ENCODE peak calls at places on chromosomes 13 and 19, in seven cellular contexts. One of them, this sample, is unnamed.

GRCh38 chr13:83065136-83065535 is 817.1 kb downstream of the SLITRK1 start:
- DNase-seq in ascending aorta: peak
- DNase-seq in PC-3: no peak
- DNase-seq in IMR-90: peak
- DNase-seq in SK-N-MC: no peak
- DNase-seq in ovary: peak
- DNase-seq in PC-9: no peak
- DNase-seq in this sample: no peak

GRCh38 chr13:29994911-29995601 is 144.6 kb upstream of the UBL3 start:
- DNase-seq in ascending aorta: no peak
- DNase-seq in PC-3: no peak
- DNase-seq in IMR-90: no peak
- DNase-seq in SK-N-MC: no peak
- DNase-seq in ovary: no peak
- DNase-seq in PC-9: no peak
- DNase-seq in this sample: no peak

GRCh38 chr13:77857810-77858209 is 60.8 kb downstream of the EDNRB start:
- DNase-seq in ascending aorta: no peak
- DNase-seq in PC-3: no peak
- DNase-seq in IMR-90: peak
- DNase-seq in SK-N-MC: no peak
- DNase-seq in ovary: no peak
- DNase-seq in PC-9: no peak
- DNase-seq in this sample: no peak

GRCh38 chr19:11098861-11099260 is 9.6 kb downstream of the LDLR start:
- DNase-seq in ascending aorta: no peak
- DNase-seq in PC-3: no peak
- DNase-seq in IMR-90: no peak
- DNase-seq in SK-N-MC: no peak
- DNase-seq in ovary: no peak
- DNase-seq in PC-9: no peak
- DNase-seq in this sample: no peak

GRCh38 chr13:34076943-34077703 is 259.2 kb downstream of the RFC3 start:
- DNase-seq in ascending aorta: no peak
- DNase-seq in PC-3: peak
- DNase-seq in IMR-90: peak
- DNase-seq in SK-N-MC: no peak
- DNase-seq in ovary: no peak
- DNase-seq in PC-9: peak
- DNase-seq in this sample: no peak

GRCh38 chr19:3507371-3508120 is 1.4 kb downstream of the FZR1 start:
- DNase-seq in ascending aorta: no peak
- DNase-seq in PC-3: peak
- DNase-seq in IMR-90: no peak
- DNase-seq in SK-N-MC: no peak
- DNase-seq in ovary: peak
- DNase-seq in PC-9: no peak
- DNase-seq in this sample: no peak

GRCh38 chr13:42137856-42138537 is 89.5 kb downstream of the DGKH start:
- DNase-seq in ascending aorta: no peak
- DNase-seq in PC-3: no peak
- DNase-seq in IMR-90: peak
- DNase-seq in SK-N-MC: no peak
- DNase-seq in ovary: no peak
- DNase-seq in PC-9: no peak
- DNase-seq in this sample: no peak

GRCh38 chr19:48844472-48844871 is 8.2 kb upstream of the HSD17B14 start:
- DNase-seq in ascending aorta: no peak
- DNase-seq in PC-3: peak
- DNase-seq in IMR-90: peak
- DNase-seq in SK-N-MC: no peak
- DNase-seq in ovary: no peak
- DNase-seq in PC-9: peak
- DNase-seq in this sample: no peak

GRCh38 chr19:49923055-49924003 is 5.7 kb upstream of the ATF5 start:
- DNase-seq in ascending aorta: no peak
- DNase-seq in PC-3: no peak
- DNase-seq in IMR-90: no peak
- DNase-seq in SK-N-MC: no peak
- DNase-seq in ovary: no peak
- DNase-seq in PC-9: no peak
- DNase-seq in this sample: no peak

GRCh38 chr13:97810152-97810551 is 143.3 kb upstream of the IPO5 start:
- DNase-seq in ascending aorta: no peak
- DNase-seq in PC-3: peak
- DNase-seq in IMR-90: peak
- DNase-seq in SK-N-MC: no peak
- DNase-seq in ovary: no peak
- DNase-seq in PC-9: no peak
- DNase-seq in this sample: no peak

GRCh38 chr13:107590556-107590955 is 624.8 kb downstream of the LIG4 start:
- DNase-seq in ascending aorta: no peak
- DNase-seq in PC-3: no peak
- DNase-seq in IMR-90: peak
- DNase-seq in SK-N-MC: no peak
- DNase-seq in ovary: no peak
- DNase-seq in PC-9: peak
- DNase-seq in this sample: no peak

GRCh38 chr13:98318263-98318878 is 141.3 kb upstream of the RNF113B start:
- DNase-seq in ascending aorta: no peak
- DNase-seq in PC-3: no peak
- DNase-seq in IMR-90: no peak
- DNase-seq in SK-N-MC: no peak
- DNase-seq in ovary: no peak
- DNase-seq in PC-9: no peak
- DNase-seq in this sample: no peak

GRCh38 chr13:45456196-45456972 is 8.4 kb upstream of the COG3 start:
- DNase-seq in ascending aorta: no peak
- DNase-seq in PC-3: peak
- DNase-seq in IMR-90: peak
- DNase-seq in SK-N-MC: no peak
- DNase-seq in ovary: no peak
- DNase-seq in PC-9: peak
- DNase-seq in this sample: peak

GRCh38 chr13:111789420-111789819 is 277.5 kb upstream of the SOX1 start:
- DNase-seq in ascending aorta: no peak
- DNase-seq in PC-3: peak
- DNase-seq in IMR-90: no peak
- DNase-seq in SK-N-MC: no peak
- DNase-seq in ovary: no peak
- DNase-seq in PC-9: no peak
- DNase-seq in this sample: no peak

GRCh38 chr19:2352121-2352520 is 7.9 kb upstream of the TMPRSS9 start:
- DNase-seq in ascending aorta: no peak
- DNase-seq in PC-3: no peak
- DNase-seq in IMR-90: no peak
- DNase-seq in SK-N-MC: no peak
- DNase-seq in ovary: no peak
- DNase-seq in PC-9: no peak
- DNase-seq in this sample: no peak

GRCh38 chr19:13022111-13022858 is 27.0 kb downstream of the NFIX start:
- DNase-seq in ascending aorta: no peak
- DNase-seq in PC-3: no peak
- DNase-seq in IMR-90: peak
- DNase-seq in SK-N-MC: no peak
- DNase-seq in ovary: no peak
- DNase-seq in PC-9: no peak
- DNase-seq in this sample: no peak

GRCh38 chr13:80612804-80613203 is 271.9 kb upstream of the SPRY2 start:
- DNase-seq in ascending aorta: no peak
- DNase-seq in PC-3: no peak
- DNase-seq in IMR-90: no peak
- DNase-seq in SK-N-MC: no peak
- DNase-seq in ovary: no peak
- DNase-seq in PC-9: no peak
- DNase-seq in this sample: no peak

GRCh38 chr19:31436121-31436776 is 87.0 kb upstream of the TSHZ3 start:
- DNase-seq in ascending aorta: no peak
- DNase-seq in PC-3: no peak
- DNase-seq in IMR-90: peak
- DNase-seq in SK-N-MC: no peak
- DNase-seq in ovary: no peak
- DNase-seq in PC-9: no peak
- DNase-seq in this sample: no peak

GRCh38 chr13:104327217-104327616 is 1261.0 kb upstream of the SLC10A2 start:
- DNase-seq in ascending aorta: no peak
- DNase-seq in PC-3: no peak
- DNase-seq in IMR-90: no peak
- DNase-seq in SK-N-MC: no peak
- DNase-seq in ovary: no peak
- DNase-seq in PC-9: no peak
- DNase-seq in this sample: no peak

GRCh38 chr13:31880849-31881494 is 141.6 kb downstream of the RXFP2 start:
- DNase-seq in ascending aorta: no peak
- DNase-seq in PC-3: no peak
- DNase-seq in IMR-90: no peak
- DNase-seq in SK-N-MC: no peak
- DNase-seq in ovary: no peak
- DNase-seq in PC-9: no peak
- DNase-seq in this sample: no peak

GRCh38 chr13:75153834-75154233 is 328.1 kb downstream of the TBC1D4 start:
- DNase-seq in ascending aorta: no peak
- DNase-seq in PC-3: no peak
- DNase-seq in IMR-90: no peak
- DNase-seq in SK-N-MC: no peak
- DNase-seq in ovary: no peak
- DNase-seq in PC-9: no peak
- DNase-seq in this sample: no peak
- H3K27ac ChIP-seq in ascending aorta: no peak
- H3K27ac ChIP-seq in PC-3: no peak
- H3K27ac ChIP-seq in IMR-90: no peak
- H3K27ac ChIP-seq in SK-N-MC: no peak
- H3K27ac ChIP-seq in ovary: no peak
- H3K27ac ChIP-seq in PC-9: no peak
- H3K27ac ChIP-seq in this sample: no peak

GRCh38 chr13:44117351-44117750 is 237.6 kb downstream of the LACC1 start:
- DNase-seq in ascending aorta: no peak
- DNase-seq in PC-3: no peak
- DNase-seq in IMR-90: peak
- DNase-seq in SK-N-MC: peak
- DNase-seq in ovary: no peak
- DNase-seq in PC-9: no peak
- DNase-seq in this sample: no peak

GRCh38 chr13:44112700-44113329 is 233.1 kb downstream of the LACC1 start:
- DNase-seq in ascending aorta: no peak
- DNase-seq in PC-3: no peak
- DNase-seq in IMR-90: no peak
- DNase-seq in SK-N-MC: no peak
- DNase-seq in ovary: no peak
- DNase-seq in PC-9: no peak
- DNase-seq in this sample: no peak

GRCh38 chr13:44111701-44112100 is 232.0 kb downstream of the LACC1 start:
- DNase-seq in ascending aorta: no peak
- DNase-seq in PC-3: no peak
- DNase-seq in IMR-90: no peak
- DNase-seq in SK-N-MC: no peak
- DNase-seq in ovary: no peak
- DNase-seq in PC-9: no peak
- DNase-seq in this sample: no peak

GRCh38 chr13:44120814-44121505 is 241.3 kb downstream of the LACC1 start:
- DNase-seq in ascending aorta: no peak
- DNase-seq in PC-3: no peak
- DNase-seq in IMR-90: no peak
- DNase-seq in SK-N-MC: no peak
- DNase-seq in ovary: no peak
- DNase-seq in PC-9: no peak
- DNase-seq in this sample: no peak

GRCh38 chr13:44116562-44117315 is 237.0 kb downstream of the LACC1 start:
- DNase-seq in ascending aorta: no peak
- DNase-seq in PC-3: no peak
- DNase-seq in IMR-90: peak
- DNase-seq in SK-N-MC: no peak
- DNase-seq in ovary: no peak
- DNase-seq in PC-9: no peak
- DNase-seq in this sample: no peak
- H3K27ac ChIP-seq in ascending aorta: peak
- H3K27ac ChIP-seq in PC-3: no peak
- H3K27ac ChIP-seq in IMR-90: peak
- H3K27ac ChIP-seq in SK-N-MC: peak
- H3K27ac ChIP-seq in ovary: no peak
- H3K27ac ChIP-seq in PC-9: no peak
- H3K27ac ChIP-seq in this sample: no peak

GRCh38 chr19:42275103-42275502 is 6.1 kb downstream of the CIC start:
- DNase-seq in ascending aorta: no peak
- DNase-seq in PC-3: no peak
- DNase-seq in IMR-90: no peak
- DNase-seq in SK-N-MC: no peak
- DNase-seq in ovary: no peak
- DNase-seq in PC-9: no peak
- DNase-seq in this sample: no peak

GRCh38 chr19:42277821-42278809 is 9.1 kb downstream of the CIC start:
- DNase-seq in ascending aorta: no peak
- DNase-seq in PC-3: no peak
- DNase-seq in IMR-90: no peak
- DNase-seq in SK-N-MC: no peak
- DNase-seq in ovary: peak
- DNase-seq in PC-9: no peak
- DNase-seq in this sample: no peak

GRCh38 chr19:42276821-42277220 is 7.8 kb downstream of the CIC start:
- DNase-seq in ascending aorta: no peak
- DNase-seq in PC-3: no peak
- DNase-seq in IMR-90: no peak
- DNase-seq in SK-N-MC: no peak
- DNase-seq in ovary: no peak
- DNase-seq in PC-9: no peak
- DNase-seq in this sample: no peak

GRCh38 chr19:42275517-42275916 is 6.5 kb downstream of the CIC start:
- DNase-seq in ascending aorta: no peak
- DNase-seq in PC-3: no peak
- DNase-seq in IMR-90: no peak
- DNase-seq in SK-N-MC: no peak
- DNase-seq in ovary: no peak
- DNase-seq in PC-9: no peak
- DNase-seq in this sample: no peak

GRCh38 chr19:42276284-42276683 is 7.2 kb downstream of the CIC start:
- DNase-seq in ascending aorta: no peak
- DNase-seq in PC-3: no peak
- DNase-seq in IMR-90: no peak
- DNase-seq in SK-N-MC: no peak
- DNase-seq in ovary: no peak
- DNase-seq in PC-9: no peak
- DNase-seq in this sample: no peak
- H3K27ac ChIP-seq in ascending aorta: peak
- H3K27ac ChIP-seq in PC-3: no peak
- H3K27ac ChIP-seq in IMR-90: no peak
- H3K27ac ChIP-seq in SK-N-MC: peak
- H3K27ac ChIP-seq in ovary: no peak
- H3K27ac ChIP-seq in PC-9: no peak
- H3K27ac ChIP-seq in this sample: peak

DNA sequence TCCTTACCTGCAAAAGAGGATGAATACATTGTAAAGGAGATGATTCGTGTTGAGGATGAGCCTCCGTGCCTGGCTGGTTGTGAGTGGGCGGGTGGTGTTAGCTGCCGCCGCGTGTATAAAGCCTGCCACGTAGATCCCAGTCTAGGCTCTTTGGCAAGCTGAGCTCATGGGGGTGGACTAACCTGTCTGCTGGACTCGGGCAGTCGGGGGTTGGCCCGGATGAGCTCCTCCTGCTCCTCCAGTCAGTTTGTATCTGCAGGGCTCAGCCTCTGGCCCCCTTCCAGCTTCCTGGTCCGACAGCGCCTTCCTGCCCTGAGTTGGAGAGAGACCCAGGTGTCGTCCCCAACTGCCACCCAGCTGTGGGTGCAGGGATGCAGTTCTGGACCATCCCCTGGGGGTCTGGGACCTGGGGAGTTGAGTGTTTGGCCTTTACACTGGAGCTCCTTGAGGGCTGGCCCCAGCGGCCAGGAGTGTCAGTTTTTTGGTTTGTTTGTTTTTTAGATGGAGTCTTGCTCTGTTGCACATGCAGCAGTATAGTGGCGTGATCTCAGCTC is 20.9 kb downstream of the TECR start:
- DNase-seq in ascending aorta: no peak
- DNase-seq in PC-3: peak
- DNase-seq in IMR-90: no peak
- DNase-seq in SK-N-MC: no peak
- DNase-seq in ovary: no peak
- DNase-seq in PC-9: peak
- DNase-seq in this sample: peak
- H3K27ac ChIP-seq in ascending aorta: no peak
- H3K27ac ChIP-seq in PC-3: peak
- H3K27ac ChIP-seq in IMR-90: no peak
- H3K27ac ChIP-seq in SK-N-MC: no peak
- H3K27ac ChIP-seq in ovary: no peak
- H3K27ac ChIP-seq in PC-9: no peak
- H3K27ac ChIP-seq in this sample: peak

This sample was measured in epithelial cell of prostate.